ENCODE peak calls at places on chromosomes 11 and 22, in six cellular contexts. One of them, this sample, is unnamed.

GRCh38 chr11:20429216-20429615 is 41.7 kb downstream of the PRMT3 start:
- ATAC-seq in IMR-90: no peak
- ATAC-seq in HCT116: no peak
- ATAC-seq in left cardiac atrium: no peak
- ATAC-seq in lower lobe of right lung: no peak
- ATAC-seq in heart left ventricle: no peak
- ATAC-seq in this sample: no peak

GRCh38 chr11:76799061-76799804 is 16.1 kb downstream of the TSKU start:
- ATAC-seq in HCT116: peak; percentile 97
- ATAC-seq in left cardiac atrium: peak; percentile 90
- ATAC-seq in lower lobe of right lung: peak; percentile 94
- ATAC-seq in heart left ventricle: peak; percentile 89
- ATAC-seq in IMR-90: peak; percentile 78
- ATAC-seq in this sample: peak; percentile 79

GRCh38 chr11:109960831-109961230 is 132.4 kb upstream of the ZC3H12C start:
- ATAC-seq in IMR-90: peak; percentile 93
- ATAC-seq in lower lobe of right lung: peak; percentile 76
- ATAC-seq in heart left ventricle: peak; percentile 95
- ATAC-seq in left cardiac atrium: peak; percentile 97
- ATAC-seq in HCT116: no peak
- ATAC-seq in this sample: no peak

GRCh38 chr11:126607776-126608625 is 252.5 kb downstream of the ST3GAL4 start:
- ATAC-seq in lower lobe of right lung: no peak
- ATAC-seq in HCT116: peak; percentile 6
- ATAC-seq in heart left ventricle: peak; percentile 7
- ATAC-seq in left cardiac atrium: no peak
- ATAC-seq in IMR-90: no peak
- ATAC-seq in this sample: no peak

GRCh38 chr11:134125507-134125906 is 56.6 kb downstream of the JAM3 start:
- ATAC-seq in heart left ventricle: no peak
- ATAC-seq in left cardiac atrium: no peak
- ATAC-seq in HCT116: no peak
- ATAC-seq in lower lobe of right lung: no peak
- ATAC-seq in IMR-90: no peak
- ATAC-seq in this sample: no peak

GRCh38 chr11:114025329-114025907 is 34.1 kb upstream of the ZBTB16 start:
- ATAC-seq in HCT116: no peak
- ATAC-seq in left cardiac atrium: peak; percentile 48
- ATAC-seq in IMR-90: no peak
- ATAC-seq in lower lobe of right lung: no peak
- ATAC-seq in heart left ventricle: no peak
- ATAC-seq in this sample: no peak

GRCh38 chr11:64876226-64876750 is 2.1 kb downstream of the EHD1 start:
- ATAC-seq in HCT116: no peak
- ATAC-seq in heart left ventricle: no peak
- ATAC-seq in IMR-90: no peak
- ATAC-seq in left cardiac atrium: no peak
- ATAC-seq in lower lobe of right lung: no peak
- ATAC-seq in this sample: no peak

GRCh38 chr11:59151761-59152160 is 9.1 kb downstream of the FAM111A start:
- ATAC-seq in heart left ventricle: no peak
- ATAC-seq in lower lobe of right lung: no peak
- ATAC-seq in left cardiac atrium: no peak
- ATAC-seq in IMR-90: no peak
- ATAC-seq in HCT116: no peak
- ATAC-seq in this sample: no peak

GRCh38 chr22:38490915-38491314 is 15.2 kb downstream of the DDX17 start:
- ATAC-seq in heart left ventricle: peak; percentile 85
- ATAC-seq in lower lobe of right lung: peak; percentile 47
- ATAC-seq in IMR-90: peak; percentile 65
- ATAC-seq in left cardiac atrium: peak; percentile 78
- ATAC-seq in HCT116: no peak
- ATAC-seq in this sample: no peak

GRCh38 chr22:46148885-46149492 is 1.3 kb upstream of the PPARA start:
- ATAC-seq in lower lobe of right lung: no peak
- ATAC-seq in IMR-90: no peak
- ATAC-seq in left cardiac atrium: no peak
- ATAC-seq in HCT116: no peak
- ATAC-seq in heart left ventricle: no peak
- ATAC-seq in this sample: peak; percentile 2

GRCh38 chr11:14803846-14804245 is 88.2 kb downstream of the CYP2R1 start:
- ATAC-seq in heart left ventricle: no peak
- ATAC-seq in IMR-90: no peak
- ATAC-seq in HCT116: no peak
- ATAC-seq in lower lobe of right lung: no peak
- ATAC-seq in left cardiac atrium: no peak
- ATAC-seq in this sample: no peak

GRCh38 chr11:88357323-88358039 is 19.9 kb upstream of the CTSC start:
- ATAC-seq in heart left ventricle: peak; percentile 34
- ATAC-seq in left cardiac atrium: peak; percentile 55
- ATAC-seq in IMR-90: peak; percentile 68
- ATAC-seq in HCT116: no peak
- ATAC-seq in lower lobe of right lung: no peak
- ATAC-seq in this sample: no peak

GRCh38 chr11:96090711-96091110 is 166.8 kb upstream of the MTMR2 start:
- ATAC-seq in heart left ventricle: no peak
- ATAC-seq in IMR-90: peak; percentile 85
- ATAC-seq in lower lobe of right lung: no peak
- ATAC-seq in left cardiac atrium: peak; percentile 63
- ATAC-seq in HCT116: no peak
- ATAC-seq in this sample: no peak

GRCh38 chr11:560305-561147 is at the start of the genes LMNTD2 and RASSF7:
- ATAC-seq in IMR-90: peak; percentile 99
- ATAC-seq in left cardiac atrium: peak; percentile 97
- ATAC-seq in lower lobe of right lung: peak; percentile 94
- ATAC-seq in HCT116: peak; percentile 84
- ATAC-seq in heart left ventricle: peak; percentile 91
- ATAC-seq in this sample: peak; percentile 87

GRCh38 chr11:47987310-47987709 is 7.0 kb downstream of the PTPRJ start:
- ATAC-seq in IMR-90: no peak
- ATAC-seq in HCT116: no peak
- ATAC-seq in lower lobe of right lung: no peak
- ATAC-seq in left cardiac atrium: no peak
- ATAC-seq in heart left ventricle: peak; percentile 75
- ATAC-seq in this sample: no peak

GRCh38 chr11:121894581-121894980 is 221.4 kb downstream of the BLID start:
- ATAC-seq in lower lobe of right lung: no peak
- ATAC-seq in left cardiac atrium: no peak
- ATAC-seq in heart left ventricle: no peak
- ATAC-seq in HCT116: peak; percentile 42
- ATAC-seq in IMR-90: peak; percentile 38
- ATAC-seq in this sample: no peak

GRCh38 chr22:30866811-30867271 is 101.7 kb downstream of the MORC2 start:
- ATAC-seq in heart left ventricle: no peak
- ATAC-seq in IMR-90: no peak
- ATAC-seq in HCT116: peak; percentile 70
- ATAC-seq in lower lobe of right lung: no peak
- ATAC-seq in left cardiac atrium: no peak
- ATAC-seq in this sample: no peak

This sample was measured in esophagus mucosa.